ENCODE peak calls at places on chromosomes 2 and 18, in eight cellular contexts. J is H9, F is K562, U is sigmoid colon, Y is WTC11, Q is B cell, R is transverse colon, I is psoas muscle. B is an unnamed sample.

GRCh38 chr18:777021-777420 is 35.0 kb downstream of the YES1 start:
- DNase-seq in Y (no peak), F (no peak), R (no peak), Q (no peak), U (no peak), I (no peak), J (no peak), B (no peak)

GRCh38 chr18:53682796-53683195 is 541.7 kb downstream of the MBD2 start:
- DNase-seq in R (no peak), Q (no peak), J (no peak), U (no peak), I (no peak), Y (no peak), F (no peak), B (no peak)

GRCh38 chr2:138356178-138356577 is 145.4 kb upstream of the SPOPL start:
- DNase-seq in Q (no peak), F (no peak), Y (no peak), R (no peak), J (no peak), I (no peak), U (no peak), B (no peak)

GRCh38 chr2:101251844-101252407 is 760 bp upstream of the CNOT11 start:
- DNase-seq in F (no peak), Y (peak), J (peak), R (peak), I (no peak), U (no peak), Q (no peak), B (no peak)

GRCh38 chr2:233817995-233818638 is 36.2 kb downstream of the HJURP start:
- DNase-seq in U (no peak), I (no peak), Q (no peak), J (peak), F (no peak), R (peak), Y (no peak), B (no peak)

GRCh38 chr2:73172963-73173362 is 29.4 kb upstream of the NOTO start:
- DNase-seq in J (no peak), U (no peak), Q (no peak), I (no peak), Y (no peak), F (no peak), R (no peak), B (no peak)

GRCh38 chr18:10444314-10445006 is 10.0 kb upstream of the APCDD1 start:
- DNase-seq in Q (no peak), R (no peak), F (no peak), I (no peak), U (no peak), Y (no peak), J (no peak), B (no peak)

GRCh38 chr2:241656190-241656741 is 18.8 kb downstream of the ATG4B start:
- DNase-seq in R (no peak), Y (no peak), U (no peak), J (no peak), I (no peak), F (no peak), Q (no peak), B (no peak)

GRCh38 chr2:232697807-232698110 is 628 bp downstream of the GIGYF2 start:
- DNase-seq in R (no peak), I (no peak), Y (no peak), Q (no peak), J (no peak), U (no peak), F (peak), B (no peak)

GRCh38 chr2:24269270-24269669 is 91.1 kb downstream of the ITSN2 start:
- DNase-seq in J (no peak), F (no peak), R (no peak), U (no peak), I (no peak), Q (no peak), Y (no peak), B (no peak)

GRCh38 chr2:43464546-43464945 is 131.3 kb downstream of the THADA start:
- DNase-seq in F (no peak), J (no peak), R (peak), U (peak), Q (no peak), I (peak), Y (no peak), B (no peak)

GRCh38 chr2:74372674-74373073 is 7.4 kb downstream of the DCTN1 start:
- DNase-seq in Y (no peak), F (no peak), I (no peak), Q (peak), J (no peak), R (no peak), U (no peak), B (no peak)

GRCh38 chr2:45734952-45735351 is 83.5 kb downstream of the PRKCE start:
- DNase-seq in Q (no peak), Y (no peak), R (no peak), I (no peak), U (no peak), J (no peak), F (no peak), B (no peak)

GRCh38 chr2:100237046-100237615 is 85.2 kb downstream of the LONRF2 start:
- DNase-seq in Y (no peak), Q (no peak), J (peak), R (no peak), I (no peak), F (no peak), U (no peak), B (no peak)

GRCh38 chr18:52670903-52671302 is 330.9 kb downstream of the DCC start:
- DNase-seq in R (no peak), J (no peak), F (no peak), Q (no peak), Y (no peak), U (no peak), I (no peak), B (no peak)

GRCh38 chr2:154386186-154386585 is 312.3 kb upstream of the KCNJ3 start:
- DNase-seq in U (no peak), J (no peak), R (no peak), I (no peak), Q (no peak), F (no peak), Y (no peak), B (no peak)

GRCh38 chr2:163407296-163407695 is 328.5 kb downstream of the FIGN start:
- DNase-seq in Q (no peak), U (no peak), I (no peak), F (no peak), J (no peak), R (no peak), Y (no peak), B (no peak)

GRCh38 chr2:238518127-238518827 is 91.5 kb downstream of the ASB1 start:
- DNase-seq in Q (peak), U (no peak), I (no peak), J (no peak), Y (no peak), R (no peak), F (no peak), B (no peak)

DNA sequence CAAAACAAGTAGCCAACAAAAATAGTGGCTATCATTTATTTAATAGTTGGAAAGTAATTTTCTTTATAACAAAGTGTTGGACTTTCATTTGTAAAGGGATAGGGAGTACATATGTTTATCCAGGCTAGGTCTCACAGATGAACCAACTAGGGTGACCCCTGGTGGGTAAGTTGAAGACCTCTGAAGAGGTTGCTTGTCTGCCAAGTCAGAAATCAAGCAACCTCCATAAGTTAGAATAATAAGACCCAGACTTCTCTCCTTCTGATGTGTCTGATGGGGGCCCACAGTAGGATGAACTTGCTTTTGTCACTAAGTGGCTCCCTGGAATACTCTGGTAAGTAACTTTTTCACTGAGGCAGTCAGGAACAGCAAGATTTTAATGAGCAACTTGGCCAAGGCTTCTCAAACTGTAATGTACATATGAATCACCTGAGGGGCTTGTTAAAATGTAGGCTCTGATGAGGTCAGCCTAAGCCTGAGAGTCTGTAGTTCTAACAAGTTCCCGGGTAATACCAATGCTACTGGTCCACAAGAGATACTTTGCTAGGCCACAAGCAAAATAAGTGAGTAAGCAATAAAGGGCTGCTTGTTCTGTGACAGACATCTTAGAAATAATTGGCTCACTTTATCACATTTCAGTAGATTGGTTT is 319.6 kb downstream of the PIK3C3 start:
- DNase-seq in F (no peak), I (no peak), R (no peak), Q (no peak), J (peak), U (no peak), Y (no peak), B (no peak)
- TF ChIP-seq CTCF in F (no peak), I (no peak), R (no peak), Q (no peak), J (peak), U (no peak), Y (no peak), B (peak)

GRCh38 chr18:50644807-50645206 is 84.9 kb downstream of the MAPK4 start:
- DNase-seq in F (peak), R (no peak), Q (no peak), U (no peak), J (peak), Y (peak), I (no peak), B (peak)
- TF ChIP-seq CTCF in F (peak), R (no peak), Q (no peak), U (no peak), J (peak), Y (no peak), I (no peak), B (peak)

DNA sequence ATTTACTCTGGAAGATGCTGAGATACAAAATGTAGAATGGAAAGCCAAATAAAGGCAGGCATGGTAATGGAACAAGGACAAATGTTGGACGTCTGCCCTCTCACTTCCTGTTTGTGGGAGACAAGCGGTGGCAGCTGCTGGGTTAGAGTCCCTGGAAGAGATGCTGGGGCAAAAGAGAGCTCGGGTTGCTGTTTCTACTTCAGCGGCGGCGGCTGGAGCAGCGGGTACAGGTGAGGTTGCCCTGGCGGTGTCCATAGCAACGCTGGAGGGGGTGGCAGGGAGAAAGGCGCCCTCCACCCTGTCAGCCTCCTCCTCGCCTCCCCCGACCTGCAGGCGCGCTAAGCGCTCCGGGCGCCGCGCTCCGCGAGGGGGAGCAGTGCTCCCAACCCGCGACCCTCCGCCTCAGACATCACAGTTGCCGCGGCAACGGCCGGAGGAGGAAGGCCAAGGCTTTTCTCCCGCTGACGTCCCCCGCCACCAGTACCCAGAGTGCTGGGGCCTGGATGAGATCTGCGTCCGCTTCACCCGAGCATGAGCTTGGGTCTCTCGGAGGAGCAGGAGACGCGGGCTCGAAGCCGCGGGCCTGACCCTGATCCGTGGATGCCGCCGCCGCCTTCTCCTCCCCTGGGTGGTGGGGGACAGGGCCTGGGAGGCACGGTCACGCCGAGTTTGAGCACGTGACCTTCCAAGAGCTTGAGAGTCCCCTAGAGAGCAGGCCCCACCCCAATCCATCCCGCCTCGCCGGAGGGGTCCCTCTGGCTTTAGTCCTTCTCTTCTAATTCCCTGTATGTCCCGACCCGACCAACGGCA is 65.6 kb downstream of the NOL4 start:
- DNase-seq in U (peak), I (peak), R (no peak), J (peak), Q (no peak), Y (peak), F (no peak), B (peak)
- TF ChIP-seq CTCF in U (no peak), I (peak), R (no peak), J (peak), Q (no peak), Y (no peak), F (no peak), B (no peak)

DNA sequence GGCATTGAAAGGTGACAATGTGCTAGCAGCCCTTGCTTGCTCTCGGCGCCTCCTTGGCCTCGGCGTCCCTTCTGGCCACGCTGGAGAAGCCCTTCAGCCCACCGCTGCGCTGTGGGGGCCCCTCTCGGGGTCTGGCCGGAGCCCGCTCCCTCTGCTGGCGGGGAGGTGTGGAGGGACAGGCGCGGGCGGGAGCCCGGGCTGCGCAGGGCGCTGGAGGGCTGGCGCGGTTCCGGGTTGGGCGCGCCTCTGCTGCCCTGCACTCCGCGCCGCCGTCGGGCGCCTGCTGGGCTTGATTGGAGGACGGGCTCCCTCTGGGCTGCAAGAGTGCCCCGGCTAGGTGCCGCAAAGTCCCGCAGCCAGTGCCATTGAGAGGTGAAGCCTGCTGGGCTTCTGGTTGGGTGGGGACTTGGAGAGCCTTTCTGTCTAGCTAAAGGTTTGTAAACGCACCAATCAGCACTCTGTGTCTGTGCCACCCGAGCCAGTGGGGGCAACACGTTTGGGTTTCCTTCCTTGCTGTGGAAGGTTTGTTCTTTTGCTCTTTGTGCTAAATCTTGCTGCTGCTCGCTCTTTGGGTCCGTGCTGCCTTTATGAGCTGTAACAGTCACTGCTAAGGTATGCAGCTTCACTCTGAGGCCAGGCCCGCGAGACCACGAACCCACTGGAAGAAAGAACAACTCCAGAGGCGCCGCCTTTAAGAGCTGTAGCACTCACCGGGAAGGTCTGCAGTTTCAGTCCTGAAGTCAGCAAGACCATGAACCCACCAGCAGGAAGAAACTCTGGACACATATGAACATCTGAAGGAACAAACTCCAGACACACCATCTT is 14.8 kb upstream of the IMP4 start:
- DNase-seq in F (peak), Y (peak), J (peak), U (no peak), Q (no peak), I (no peak), R (no peak), B (peak)
- TF ChIP-seq CTCF in F (no peak), Y (no peak), J (peak), U (no peak), Q (no peak), I (no peak), R (no peak), B (peak)

B was measured in glutamatergic neuron.